ENCODE peak calls at places on chromosomes 12 and 14, in four cellular contexts. Y is mesenchymal stem cell, W is IMR-90, P is H1. A is an unnamed sample.

GRCh38 chr12:52585951-52586350 is 12.3 kb upstream of the KRT74 start:
- DNase-seq in P (no peak), Y (no peak), W (no peak), A (peak)

GRCh38 chr14:105850853-105851581 is 324.6 kb downstream of the TMEM121 start:
- DNase-seq in Y (no peak), P (no peak), W (no peak), A (no peak)

GRCh38 chr14:63933701-63934100 is 80.9 kb downstream of the SYNE2 start:
- DNase-seq in Y (no peak), P (no peak), W (no peak), A (no peak)

GRCh38 chr12:26748741-26749431 is 84.1 kb downstream of the ITPR2 start:
- DNase-seq in Y (peak), P (no peak), W (peak), A (no peak)

GRCh38 chr12:52331833-52332232 is 10.6 kb upstream of the KRT83 start:
- DNase-seq in P (no peak), W (no peak), Y (no peak), A (no peak)

GRCh38 chr14:32757568-32757967 is 181.1 kb upstream of the NPAS3 start:
- DNase-seq in W (no peak), Y (no peak), P (no peak), A (no peak)

GRCh38 chr14:53608369-53608768 is 348.3 kb downstream of the BMP4 start:
- DNase-seq in Y (no peak), W (no peak), P (no peak), A (no peak)

GRCh38 chr12:73187765-73188164 is 915.6 kb downstream of the TRHDE start:
- DNase-seq in P (no peak), Y (no peak), W (no peak), A (no peak)

GRCh38 chr12:2796187-2796663 is 1.5 kb downstream of the FKBP4 start:
- DNase-seq in P (no peak), W (no peak), Y (peak), A (no peak)

GRCh38 chr14:34301107-34301734 is 160.8 kb downstream of the SPTSSA start:
- DNase-seq in P (no peak), W (peak), Y (peak), A (no peak)

GRCh38 chr12:8037947-8038346 is 5.4 kb downstream of the FOXJ2 start:
- DNase-seq in W (no peak), Y (no peak), P (no peak), A (no peak)

GRCh38 chr14:98704441-98704840 is 567.6 kb downstream of the BCL11B start:
- DNase-seq in W (no peak), P (no peak), Y (no peak), A (no peak)

GRCh38 chr12:52010152-52010622 is 3.4 kb downstream of the TAMALIN start:
- DNase-seq in P (peak), Y (peak), W (peak), A (peak)

GRCh38 chr14:52268191-52269061 is 928 bp downstream of the PTGDR start:
- DNase-seq in W (peak), Y (peak), P (peak), A (peak)

GRCh38 chr12:12474931-12475485 is 87.7 kb downstream of the DUSP16 start:
- DNase-seq in Y (no peak), P (peak), W (peak), A (no peak)

GRCh38 chr12:106739815-106740552 is 34.5 kb upstream of the RIC8B start:
- DNase-seq in W (peak), Y (peak), P (no peak), A (no peak)

GRCh38 chr12:47938093-47938492 is 25.3 kb upstream of the TMEM106C start:
- DNase-seq in Y (peak), W (peak), P (no peak), A (no peak)

GRCh38 chr12:101763246-101763931 is 24.1 kb upstream of the SYCP3 start:
- DNase-seq in P (no peak), W (no peak), Y (no peak), A (no peak)

GRCh38 chr12:1611775-1612174 is 17.3 kb upstream of the WNT5B start:
- DNase-seq in Y (peak), W (peak), P (no peak), A (no peak)

GRCh38 chr12:47747596-47748506 is 10.8 kb downstream of the RAPGEF3 start:
- DNase-seq in Y (no peak), P (no peak), W (no peak), A (no peak)

GRCh38 chr12:57461326-57461903 is 1.8 kb downstream of the GLI1 start:
- DNase-seq in Y (peak), W (peak), P (peak), A (peak)

GRCh38 chr12:14950982-14951746 is 10.2 kb downstream of the ARHGDIB start:
- DNase-seq in W (no peak), P (no peak), Y (no peak), A (peak)

GRCh38 chr14:29712586-29712985 is 215.1 kb downstream of the PRKD1 start:
- DNase-seq in W (no peak), P (no peak), Y (no peak), A (no peak)

GRCh38 chr14:104320611-104321086 is 182.3 kb downstream of the KIF26A start:
- DNase-seq in W (no peak), P (peak), Y (no peak), A (peak)

GRCh38 chr12:68271346-68271745 is 17.9 kb upstream of the IL22 start:
- DNase-seq in Y (peak), P (no peak), W (peak), A (no peak)

GRCh38 chr12:12718853-12719252 is 1.7 kb downstream of the CDKN1B start:
- DNase-seq in P (no peak), Y (peak), W (peak), A (no peak)

GRCh38 chr14:65228436-65228835 is 126.1 kb upstream of the MAX start:
- DNase-seq in P (no peak), Y (no peak), W (no peak), A (no peak)

GRCh38 chr14:65231286-65231980 is 129.1 kb upstream of the MAX start:
- DNase-seq in W (no peak), Y (no peak), P (no peak), A (no peak)

GRCh38 chr14:65228956-65229355 is 126.6 kb upstream of the MAX start:
- DNase-seq in W (no peak), Y (no peak), P (no peak), A (no peak)

GRCh38 chr14:65230287-65230728 is 128.0 kb upstream of the MAX start:
- DNase-seq in P (no peak), Y (no peak), W (no peak), A (no peak)

GRCh38 chr14:65229431-65230286 is 127.3 kb upstream of the MAX start:
- DNase-seq in P (peak), Y (peak), W (no peak), A (peak)
- H4K91ac ChIP-seq in P (peak), Y (peak), W (peak), A (no peak)

DNA sequence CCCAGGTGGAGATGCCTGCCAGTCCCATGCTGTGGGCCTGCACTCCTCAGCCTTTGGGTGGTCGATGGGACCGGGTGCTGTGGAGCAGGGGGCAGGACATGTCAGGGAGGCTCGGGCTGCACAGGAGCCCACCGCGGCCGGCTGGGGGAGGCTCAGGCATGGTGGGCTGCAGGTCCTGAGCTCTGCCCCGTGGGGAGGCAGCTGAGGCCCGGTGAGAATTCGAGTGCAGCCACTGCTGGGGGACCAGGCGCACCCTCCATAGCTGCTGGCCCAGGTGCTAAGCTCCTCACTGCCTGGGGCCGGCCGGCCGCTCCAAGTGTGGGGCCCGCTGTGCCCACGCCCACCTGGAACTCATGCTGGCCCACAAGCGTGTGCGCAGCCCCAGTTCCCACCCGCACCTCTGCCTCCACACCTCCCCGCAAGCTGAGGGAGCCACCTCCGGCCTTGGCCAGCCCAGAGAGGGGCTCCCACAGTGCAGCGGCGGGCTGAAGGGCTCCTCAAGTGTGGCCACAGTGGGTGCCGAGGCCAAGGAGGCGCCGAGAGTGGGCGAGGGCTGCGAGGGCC is 49.6 kb downstream of the DACT1 start:
- DNase-seq in Y (no peak), W (no peak), P (peak), A (no peak)
- H4K91ac ChIP-seq in Y (peak), W (no peak), P (no peak), A (no peak)

GRCh38 chr14:67935371-67935770 is 115.8 kb downstream of the RAD51B start:
- DNase-seq in Y (no peak), W (no peak), P (no peak), A (no peak)
- H4K91ac ChIP-seq in Y (no peak), W (no peak), P (peak), A (no peak)

DNA sequence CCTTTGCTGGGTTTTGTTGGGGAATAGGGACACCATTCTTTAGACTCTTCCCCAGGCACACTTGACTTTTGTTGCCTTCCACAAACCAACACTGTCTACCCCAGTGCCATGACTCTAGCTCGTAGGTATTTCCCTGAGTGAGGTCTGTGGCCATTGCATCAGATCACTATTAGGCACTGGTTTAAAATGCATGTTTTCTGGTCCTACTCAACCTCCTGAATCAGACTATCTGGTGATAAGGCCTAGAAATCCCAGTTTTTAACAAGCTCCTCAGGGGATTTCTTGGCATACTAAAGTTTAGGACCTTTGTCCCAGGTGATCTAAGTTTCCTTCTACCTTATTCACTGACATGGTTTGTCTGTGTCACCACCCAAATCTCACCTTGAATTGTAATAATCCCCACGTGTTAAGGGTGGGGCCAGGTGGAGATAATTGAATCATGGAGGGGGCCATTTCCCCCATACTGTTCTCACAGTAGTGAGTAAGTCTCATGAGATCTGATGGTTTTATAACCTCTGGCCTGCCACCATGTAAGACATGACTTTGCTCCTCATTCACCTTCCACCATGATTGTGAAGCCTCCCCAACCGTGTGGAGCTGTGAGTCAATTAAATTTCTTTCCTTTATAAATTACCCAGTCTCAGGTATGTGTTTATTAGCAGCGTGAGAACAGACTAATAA is 87.8 kb upstream of the PSMC1 start:
- DNase-seq in Y (peak), P (no peak), W (peak), A (no peak)
- H4K91ac ChIP-seq in Y (no peak), P (no peak), W (no peak), A (no peak)